ENCODE peak calls at places on chromosomes 7 and 10, in eight cellular contexts. F is body of pancreas, Q is heart left ventricle, X is A549, G is colonic mucosa, V is breast epithelium, N is tibial artery, W is ovary. S is an unnamed sample.
A peak's percentile ranks its signal among the peaks of the same experiment; 100 is the strongest.

GRCh38 chr7:44955733-44956132 is 23.1 kb downstream of the MYO1G start:
- DNase-seq in V (peak; percentile 5), X (no peak), G (no peak), F (no peak), Q (no peak), N (no peak), W (no peak), S (no peak)

GRCh38 chr7:83532229-83532628 is 116.7 kb downstream of the SEMA3E start:
- DNase-seq in V (no peak), G (no peak), X (peak; percentile 8), F (no peak), Q (no peak), W (no peak), N (no peak), S (peak; percentile 2)

GRCh38 chr10:84333864-84334451 is 5.6 kb downstream of the CCSER2 start:
- DNase-seq in W (no peak), Q (no peak), N (no peak), G (no peak), X (no peak), V (no peak), F (no peak), S (peak; percentile 21)

GRCh38 chr10:85612378-85612775 is 754.2 kb downstream of the GRID1 start:
- DNase-seq in Q (no peak), W (no peak), V (no peak), N (peak; percentile 6), G (no peak), X (no peak), F (no peak), S (no peak)

GRCh38 chr10:14656052-14656451 is 118.6 kb downstream of the FAM107B start:
- DNase-seq in V (no peak), Q (no peak), F (no peak), X (no peak), N (no peak), G (no peak), W (no peak), S (no peak)

GRCh38 chr7:4931932-4932331 is 27.1 kb downstream of the MMD2 start:
- DNase-seq in F (peak; percentile 83), Q (no peak), W (no peak), N (no peak), G (no peak), X (no peak), V (peak; percentile 20), S (no peak)

GRCh38 chr7:64463636-64464375 is 99.1 kb downstream of the ZNF680 start:
- DNase-seq in W (peak; percentile 78), V (peak; percentile 88), X (no peak), F (peak; percentile 70), N (peak; percentile 88), G (peak; percentile 33), Q (peak; percentile 91), S (peak; percentile 2)

GRCh38 chr7:137962875-137963507 is 38.9 kb downstream of the CREB3L2 start:
- DNase-seq in N (no peak), X (no peak), G (no peak), W (no peak), F (no peak), Q (no peak), V (no peak), S (no peak)

GRCh38 chr7:64618785-64619456 is 47.0 kb upstream of the ZNF107 start:
- DNase-seq in G (peak; percentile 21), Q (no peak), X (no peak), V (no peak), F (no peak), W (no peak), N (no peak), S (peak; percentile 47)

GRCh38 chr10:20682782-20683181 is 214.3 kb downstream of the NEBL start:
- DNase-seq in N (no peak), F (no peak), G (no peak), W (no peak), X (no peak), V (no peak), Q (no peak), S (no peak)

GRCh38 chr10:111125102-111125501 is 48.3 kb downstream of the ADRA2A start:
- DNase-seq in X (no peak), V (no peak), F (no peak), W (no peak), G (no peak), N (no peak), Q (no peak), S (no peak)

GRCh38 chr7:682810-683209 is 43.7 kb upstream of the DNAAF5 start:
- DNase-seq in X (no peak), W (no peak), V (no peak), Q (no peak), F (no peak), G (no peak), N (peak; percentile 35), S (no peak)

GRCh38 chr7:118026791-118027190 is 153.6 kb upstream of the CTTNBP2 start:
- DNase-seq in F (no peak), V (no peak), G (no peak), N (no peak), Q (no peak), X (no peak), W (no peak), S (no peak)

GRCh38 chr10:80454526-80455460 is 683 bp downstream of the TSPAN14 start:
- DNase-seq in F (peak; percentile 77), W (peak; percentile 61), N (peak; percentile 73), Q (peak; percentile 65), X (no peak), G (peak; percentile 88), V (no peak), S (no peak)

GRCh38 chr7:110839866-110840265 is 251.1 kb upstream of the LRRN3 start:
- DNase-seq in W (no peak), F (peak; percentile 9), N (no peak), X (no peak), G (no peak), Q (peak; percentile 31), V (no peak), S (peak; percentile 45)

DNA sequence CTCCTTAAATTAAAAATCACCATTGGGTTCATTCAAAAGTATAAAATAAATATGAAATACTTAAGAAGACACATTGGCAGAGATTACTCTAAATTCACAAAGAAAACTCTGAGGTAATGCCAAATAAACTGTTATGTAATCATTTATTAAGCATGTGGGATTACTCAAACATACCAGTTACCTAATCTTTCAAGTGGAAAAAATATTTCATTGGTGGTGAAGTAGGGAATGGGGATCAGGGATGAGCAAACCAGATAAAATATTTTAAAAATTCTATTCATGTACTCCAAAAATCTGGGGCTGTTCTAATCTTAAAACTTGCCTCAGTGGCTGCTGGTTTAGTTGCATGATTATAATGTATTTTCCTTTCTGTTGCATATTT is 19.4 kb downstream of the LMOD2 start:
- DNase-seq in V (no peak), N (no peak), Q (no peak), W (no peak), F (no peak), G (no peak), X (no peak), S (no peak)
- H3K4me3 ChIP-seq in V (no peak overlapping the region), N (no peak overlapping the region), Q (no peak overlapping the region), W (no peak overlapping the region), F (no peak overlapping the region), G (no peak overlapping the region), X (no peak overlapping the region), S (no peak overlapping the region)

DNA sequence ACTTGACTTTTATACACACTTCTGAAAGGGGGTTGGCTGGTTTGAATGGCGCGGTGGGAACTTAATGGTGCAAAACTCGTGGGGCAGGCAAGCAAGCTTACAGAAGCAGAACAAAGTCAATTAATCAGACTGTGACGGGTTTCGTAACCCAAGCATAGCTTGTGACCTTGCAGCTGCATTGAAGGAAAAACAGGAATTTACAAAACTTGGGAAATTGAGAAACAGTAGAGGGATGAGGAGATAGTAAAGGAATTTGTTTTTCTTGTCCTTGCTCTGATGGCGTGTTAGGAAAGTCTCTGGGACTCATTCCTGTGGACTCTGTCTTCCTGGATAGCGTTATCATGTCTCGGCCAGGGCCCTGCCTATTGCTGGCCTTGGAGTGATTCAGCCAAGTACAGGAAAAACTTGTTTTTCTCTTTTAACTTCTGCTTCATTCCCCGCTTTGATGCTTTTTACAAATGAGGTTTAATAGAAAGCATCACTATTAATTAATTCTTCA is 220.0 kb upstream of the KCND2 start:
- DNase-seq in N (peak; percentile 69), G (no peak), V (peak; percentile 34), F (peak; percentile 37), X (no peak), W (peak; percentile 62), Q (no peak), S (peak; percentile 84)
- H3K27ac ChIP-seq in N (no peak overlapping the region), G (no peak overlapping the region), V (peak overlapping the region; percentile 84), F (peak overlapping the region; percentile 39), X (no peak overlapping the region), W (no peak overlapping the region), Q (peak overlapping the region; percentile 1), S (peak overlapping the region; percentile 87)

GRCh38 chr7:94183289-94183749 is 179.2 kb upstream of the BET1 start:
- DNase-seq in V (no peak), X (peak; percentile 65), N (no peak), W (peak; percentile 25), G (no peak), Q (peak; percentile 55), F (no peak), S (peak; percentile 87)
- TF ChIP-seq CTCF in V (no peak), X (no peak), N (no peak), W (no peak), G (no peak), Q (no peak), F (no peak), S (peak; percentile 15)

GRCh38 chr10:4130685-4131084 is 345.7 kb upstream of the KLF6 start:
- DNase-seq in G (no peak), Q (no peak), X (no peak), F (no peak), V (no peak), N (no peak), W (no peak), S (no peak)

GRCh38 chr10:4131407-4132215 is 346.6 kb upstream of the KLF6 start:
- DNase-seq in V (no peak), Q (no peak), W (no peak), F (no peak), N (no peak), X (no peak), G (no peak), S (peak; percentile 78)

GRCh38 chr10:4129866-4130455 is 345.0 kb upstream of the KLF6 start:
- DNase-seq in V (no peak), Q (no peak), G (no peak), N (no peak), F (no peak), W (no peak), X (no peak), S (peak; percentile 7)

GRCh38 chr10:4132216-4132556 is 347.2 kb upstream of the KLF6 start:
- DNase-seq in W (no peak), X (no peak), G (no peak), Q (no peak), V (no peak), F (no peak), N (no peak), S (no peak)

DNA sequence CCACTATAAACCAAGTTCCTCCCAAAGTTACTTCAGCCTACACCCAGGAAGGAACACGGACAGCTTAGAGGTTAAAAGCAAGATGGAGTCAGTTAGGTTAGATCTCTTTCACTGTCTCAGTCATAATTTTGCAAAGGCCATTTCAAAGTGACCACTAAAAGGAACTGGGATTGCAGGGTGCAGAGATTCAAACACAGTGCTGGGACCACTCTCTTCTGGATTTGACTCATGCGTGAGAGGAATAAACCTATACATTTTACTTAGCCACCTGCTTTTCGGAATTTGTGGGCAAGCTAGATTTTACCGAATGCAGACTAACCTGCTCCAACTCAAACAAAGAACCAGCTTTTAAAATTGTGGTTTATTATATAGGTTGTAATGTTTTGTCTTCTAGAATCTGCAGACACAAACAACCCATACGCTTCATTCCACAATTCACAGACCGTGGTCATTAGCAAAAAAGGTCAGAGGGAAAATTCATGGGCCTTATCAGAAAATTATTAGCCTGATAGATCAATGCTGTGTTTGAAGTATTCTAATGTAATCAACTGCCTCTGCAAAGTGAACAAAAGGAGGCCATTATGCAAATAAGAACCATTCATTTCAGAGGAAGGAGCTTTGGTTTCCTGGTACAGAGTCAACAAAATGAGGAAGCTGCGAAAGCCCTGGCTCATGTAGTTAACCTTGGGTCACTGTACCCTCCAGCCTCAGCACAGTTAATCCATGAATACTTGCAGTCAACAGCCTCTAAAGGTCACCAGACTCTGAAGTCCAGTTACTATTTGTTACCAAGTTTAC is 342.7 kb upstream of the KLF6 start:
- DNase-seq in Q (no peak), N (no peak), X (no peak), W (no peak), F (peak; percentile 20), G (peak; percentile 62), V (no peak), S (no peak)
- H3K4me3 ChIP-seq in Q (no peak overlapping the region), N (no peak overlapping the region), X (no peak overlapping the region), W (no peak overlapping the region), F (no peak overlapping the region), G (no peak overlapping the region), V (no peak overlapping the region), S (no peak overlapping the region)

S was measured in brain microvascular endothelial cell.